ENCODE peak calls at places on chromosome 16, in four cellular contexts. G is A549, M is AG09309, N is neural progenitor cell. T is an unnamed sample.

GRCh38 chr16:4373909-4374742 is 2.5 kb downstream of the VASN start:
- DNase-seq in M (peak), N (peak), G (peak), T (peak)

GRCh38 chr16:64416232-64417010 is 705.4 kb downstream of the CDH11 start:
- DNase-seq in M (peak), N (no peak), G (no peak), T (no peak)

GRCh38 chr16:82848013-82848412 is 221.2 kb downstream of the CDH13 start:
- DNase-seq in M (no peak), G (no peak), N (no peak), T (no peak)

GRCh38 chr16:79658301-79659001 is 57.9 kb upstream of the MAF start:
- DNase-seq in N (peak), G (peak), M (peak), T (no peak)

GRCh38 chr16:23836404-23837291 is 865 bp downstream of the PRKCB start:
- DNase-seq in G (no peak), N (peak), M (no peak), T (peak)

GRCh38 chr16:13046422-13046821 is 145.0 kb downstream of the SHISA9 start:
- DNase-seq in G (no peak), M (no peak), N (no peak), T (no peak)

GRCh38 chr16:83971165-83972130 is 3.4 kb downstream of the NECAB2 start:
- DNase-seq in M (no peak), N (peak), G (no peak), T (peak)

GRCh38 chr16:84284168-84284722 is 10.4 kb upstream of the WFDC1 start:
- DNase-seq in N (peak), G (no peak), M (no peak), T (peak)

GRCh38 chr16:78310990-78311561 is 211.6 kb downstream of the WWOX start:
- DNase-seq in N (peak), M (no peak), G (no peak), T (peak)

GRCh38 chr16:86419518-86419917 is 90.8 kb upstream of the FOXF1 start:
- DNase-seq in N (no peak), G (no peak), M (no peak), T (no peak)

GRCh38 chr16:83475108-83475507 is 332.7 kb upstream of the HSBP1 start:
- DNase-seq in N (no peak), M (no peak), G (no peak), T (no peak)

GRCh38 chr16:50831751-50832150 is 89.9 kb downstream of the CYLD start:
- DNase-seq in N (no peak), G (no peak), M (no peak), T (no peak)

GRCh38 chr16:19415461-19415860 is 2.2 kb upstream of the TMC5 start:
- DNase-seq in G (no peak), M (no peak), N (no peak), T (no peak)

GRCh38 chr16:27726621-27727275 is 176.8 kb downstream of the KATNIP start:
- DNase-seq in G (no peak), N (no peak), M (no peak), T (no peak)

GRCh38 chr16:51854401-51854951 is 692.5 kb downstream of the TOX3 start:
- DNase-seq in G (no peak), N (no peak), M (no peak), T (no peak)

GRCh38 chr16:19618876-19619275 is 63.4 kb downstream of the VPS35L start:
- DNase-seq in G (no peak), M (no peak), N (no peak), T (no peak)

GRCh38 chr16:57285379-57285778 is 907 bp upstream of the PLLP start:
- DNase-seq in M (no peak), N (no peak), G (no peak), T (no peak)
- H3K4me3 ChIP-seq in M (no peak), N (peak), G (peak), T (peak)

GRCh38 chr16:11800385-11800718 is 3.3 kb upstream of the ZC3H7A start:
- DNase-seq in G (no peak), M (no peak), N (no peak), T (no peak)
- H3K4me3 ChIP-seq in G (no peak), M (no peak), N (no peak), T (no peak)

GRCh38 chr16:81564368-81565060 is 119.9 kb downstream of the CMIP start:
- DNase-seq in N (no peak), G (no peak), M (no peak), T (peak)
- H3K4me3 ChIP-seq in N (no peak), G (no peak), M (no peak), T (no peak)

GRCh38 chr16:2856686-2857450 is 1.1 kb downstream of the PRSS22 start:
- DNase-seq in G (no peak), N (no peak), M (no peak), T (no peak)
- H3K4me3 ChIP-seq in G (no peak), N (no peak), M (no peak), T (peak)

GRCh38 chr16:75256871-75257343 is 5.5 kb upstream of the BCAR1 start:
- DNase-seq in G (no peak), N (peak), M (no peak), T (peak)

GRCh38 chr16:75252049-75252864 is 833 bp upstream of the BCAR1 start:
- DNase-seq in N (no peak), M (no peak), G (no peak), T (no peak)

GRCh38 chr16:75252946-75253911 is 1.8 kb upstream of the BCAR1 start:
- DNase-seq in G (no peak), N (peak), M (no peak), T (peak)

GRCh38 chr16:75256059-75256870 is 4.8 kb upstream of the BCAR1 start:
- DNase-seq in N (no peak), G (no peak), M (no peak), T (peak)

GRCh38 chr16:75254359-75254837 is 3.0 kb upstream of the BCAR1 start:
- DNase-seq in G (peak), M (peak), N (no peak), T (no peak)
- H3K4me3 ChIP-seq in G (no peak), M (no peak), N (no peak), T (no peak)

GRCh38 chr16:81738831-81739496 is 40.1 kb upstream of the PLCG2 start:
- DNase-seq in M (no peak), G (no peak), N (no peak), T (no peak)

GRCh38 chr16:81737885-81738536 is 41.1 kb upstream of the PLCG2 start:
- DNase-seq in G (peak), M (peak), N (peak), T (peak)

GRCh38 chr16:81734632-81735434 is 44.3 kb upstream of the PLCG2 start:
- DNase-seq in N (no peak), G (no peak), M (no peak), T (no peak)

GRCh38 chr16:81740163-81740562 is 38.9 kb upstream of the PLCG2 start:
- DNase-seq in M (no peak), G (no peak), N (no peak), T (peak)

DNA sequence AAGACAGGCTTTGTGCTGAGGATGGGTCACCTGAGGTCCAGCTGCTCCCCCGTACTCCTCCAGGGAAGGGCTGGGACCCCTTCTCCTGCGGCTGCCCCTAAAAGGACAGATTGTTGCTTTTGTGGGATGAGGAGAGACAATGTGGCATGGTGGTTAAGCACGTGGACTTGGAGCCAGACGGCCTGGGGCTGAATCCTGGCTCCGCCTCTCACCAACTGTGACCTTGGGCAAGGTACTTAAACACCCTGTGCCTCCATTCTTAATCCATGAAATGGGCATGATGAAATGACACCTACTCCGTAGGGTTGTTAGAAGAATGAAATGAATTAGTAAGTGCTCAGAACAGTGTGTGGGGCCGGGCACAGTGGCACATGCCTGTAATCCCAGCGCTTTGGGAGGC is 39.6 kb upstream of the PLCG2 start:
- DNase-seq in G (no peak), N (no peak), M (no peak), T (no peak)
- H3K4me3 ChIP-seq in G (no peak), N (no peak), M (no peak), T (no peak)

GRCh38 chr16:85286970-85287814 is 174.9 kb upstream of the CIBAR2 start:
- DNase-seq in G (no peak), N (no peak), M (no peak), T (no peak)
- H3K4me3 ChIP-seq in G (no peak), N (no peak), M (no peak), T (no peak)